ENCODE peak calls at places on chromosomes 16 and 17, in four cellular contexts. One of them, this sample, is unnamed. For H3K36me3, the result is how much of the 10 kb centered on the place peaks cover.

GRCh38 chr16:792221-792995 is 4.0 kb downstream of the CHTF18 start:
- DNase-seq in GM23248: no peak
- DNase-seq in breast epithelium: no peak
- DNase-seq in left ventricle myocardium inferior: no peak
- DNase-seq in this sample: no peak

GRCh38 chr16:138049-138417 is 440 bp downstream of the NPRL3 start:
- DNase-seq in GM23248: peak
- DNase-seq in breast epithelium: no peak
- DNase-seq in left ventricle myocardium inferior: no peak
- DNase-seq in this sample: peak

GRCh38 chr16:77805403-77805802 is 17.0 kb downstream of the VAT1L start:
- DNase-seq in breast epithelium: no peak
- DNase-seq in left ventricle myocardium inferior: peak
- DNase-seq in GM23248: no peak
- DNase-seq in this sample: no peak

GRCh38 chr16:471353-472198 is 46.1 kb downstream of the RAB11FIP3 start:
- DNase-seq in GM23248: peak
- DNase-seq in left ventricle myocardium inferior: peak
- DNase-seq in breast epithelium: no peak
- DNase-seq in this sample: peak

GRCh38 chr17:73156166-73156840 is 8.5 kb upstream of the SSTR2 start:
- DNase-seq in GM23248: peak
- DNase-seq in breast epithelium: peak
- DNase-seq in left ventricle myocardium inferior: peak
- DNase-seq in this sample: peak

GRCh38 chr16:89712476-89712805 is 8.3 kb downstream of the VPS9D1 start:
- DNase-seq in breast epithelium: no peak
- DNase-seq in GM23248: peak
- DNase-seq in left ventricle myocardium inferior: no peak
- DNase-seq in this sample: no peak

GRCh38 chr16:72467157-72467759 is 295.3 kb upstream of the PMFBP1 start:
- DNase-seq in breast epithelium: no peak
- DNase-seq in left ventricle myocardium inferior: no peak
- DNase-seq in GM23248: peak
- DNase-seq in this sample: peak

GRCh38 chr16:66695474-66695934 is 1.0 kb downstream of the CMTM4 start:
- DNase-seq in GM23248: no peak
- DNase-seq in breast epithelium: no peak
- DNase-seq in left ventricle myocardium inferior: no peak
- DNase-seq in this sample: no peak

GRCh38 chr17:80023261-80024205 is 12.1 kb downstream of the TBC1D16 start:
- DNase-seq in GM23248: peak
- DNase-seq in left ventricle myocardium inferior: no peak
- DNase-seq in breast epithelium: no peak
- DNase-seq in this sample: peak

GRCh38 chr17:74442670-74443515 is 11.0 kb downstream of the GPRC5C start:
- DNase-seq in breast epithelium: peak
- DNase-seq in left ventricle myocardium inferior: peak
- DNase-seq in GM23248: peak
- DNase-seq in this sample: peak

GRCh38 chr16:5490499-5490898 is 392.9 kb upstream of the EEF2KMT start:
- DNase-seq in breast epithelium: no peak
- DNase-seq in GM23248: peak
- DNase-seq in left ventricle myocardium inferior: no peak
- DNase-seq in this sample: peak

GRCh38 chr17:42422412-42422957 is 571 bp downstream of the CAVIN1 start:
- DNase-seq in breast epithelium: peak
- DNase-seq in left ventricle myocardium inferior: no peak
- DNase-seq in GM23248: peak
- DNase-seq in this sample: peak

GRCh38 chr17:69523252-69523861 is 108.9 kb downstream of the MAP2K6 start:
- DNase-seq in breast epithelium: no peak
- DNase-seq in left ventricle myocardium inferior: no peak
- DNase-seq in GM23248: peak
- DNase-seq in this sample: peak

GRCh38 chr17:66686601-66687000 is 148.3 kb upstream of the CACNG5 start:
- DNase-seq in left ventricle myocardium inferior: no peak
- DNase-seq in breast epithelium: no peak
- DNase-seq in GM23248: no peak
- DNase-seq in this sample: no peak

GRCh38 chr16:50265260-50265659 is 1.1 kb upstream of the ADCY7 start:
- DNase-seq in left ventricle myocardium inferior: no peak
- DNase-seq in breast epithelium: no peak
- DNase-seq in GM23248: peak
- DNase-seq in this sample: peak

GRCh38 chr17:11182430-11182829 is 58.6 kb upstream of the SHISA6 start:
- DNase-seq in breast epithelium: no peak
- DNase-seq in left ventricle myocardium inferior: no peak
- DNase-seq in GM23248: no peak
- DNase-seq in this sample: no peak

GRCh38 chr17:12070561-12070960 is 49.9 kb downstream of the MAP2K4 start:
- DNase-seq in left ventricle myocardium inferior: no peak
- DNase-seq in breast epithelium: no peak
- DNase-seq in GM23248: peak
- DNase-seq in this sample: no peak

GRCh38 chr17:48483004-48483403 is 47.8 kb downstream of the HOXB1 start:
- DNase-seq in breast epithelium: no peak
- DNase-seq in GM23248: peak
- DNase-seq in left ventricle myocardium inferior: no peak
- DNase-seq in this sample: no peak

GRCh38 chr17:1362964-1363363 is 37.1 kb downstream of the YWHAE start:
- DNase-seq in breast epithelium: no peak
- DNase-seq in GM23248: peak
- DNase-seq in left ventricle myocardium inferior: no peak
- DNase-seq in this sample: no peak

GRCh38 chr16:50210266-50211038 is 55.9 kb upstream of the ADCY7 start:
- DNase-seq in GM23248: peak
- DNase-seq in breast epithelium: peak
- DNase-seq in left ventricle myocardium inferior: peak
- DNase-seq in this sample: peak

GRCh38 chr16:17431904-17432625 is 38.7 kb downstream of the XYLT1 start:
- DNase-seq in left ventricle myocardium inferior: no peak
- DNase-seq in breast epithelium: no peak
- DNase-seq in GM23248: peak
- DNase-seq in this sample: no peak

GRCh38 chr16:2937170-2937569 is 25.4 kb downstream of the FLYWCH1 start:
- DNase-seq in left ventricle myocardium inferior: no peak
- DNase-seq in breast epithelium: no peak
- DNase-seq in GM23248: no peak
- DNase-seq in this sample: peak

GRCh38 chr16:29809850-29810698 is 1.9 kb upstream of the PRRT2 start:
- DNase-seq in GM23248: peak
- DNase-seq in left ventricle myocardium inferior: no peak
- DNase-seq in breast epithelium: no peak
- DNase-seq in this sample: peak

GRCh38 chr16:71287903-71288302 is 1.3 kb downstream of the CMTR2 start:
- DNase-seq in GM23248: peak
- DNase-seq in left ventricle myocardium inferior: no peak
- DNase-seq in breast epithelium: no peak
- DNase-seq in this sample: no peak

GRCh38 chr16:31061813-31062440 is 12.1 kb downstream of the ZNF668 start:
- DNase-seq in breast epithelium: no peak
- DNase-seq in left ventricle myocardium inferior: no peak
- DNase-seq in GM23248: no peak
- DNase-seq in this sample: peak

GRCh38 chr17:68771867-68772515 is 170.8 kb upstream of the FAM20A start:
- DNase-seq in left ventricle myocardium inferior: no peak
- DNase-seq in GM23248: peak
- DNase-seq in breast epithelium: no peak
- DNase-seq in this sample: peak

DNA sequence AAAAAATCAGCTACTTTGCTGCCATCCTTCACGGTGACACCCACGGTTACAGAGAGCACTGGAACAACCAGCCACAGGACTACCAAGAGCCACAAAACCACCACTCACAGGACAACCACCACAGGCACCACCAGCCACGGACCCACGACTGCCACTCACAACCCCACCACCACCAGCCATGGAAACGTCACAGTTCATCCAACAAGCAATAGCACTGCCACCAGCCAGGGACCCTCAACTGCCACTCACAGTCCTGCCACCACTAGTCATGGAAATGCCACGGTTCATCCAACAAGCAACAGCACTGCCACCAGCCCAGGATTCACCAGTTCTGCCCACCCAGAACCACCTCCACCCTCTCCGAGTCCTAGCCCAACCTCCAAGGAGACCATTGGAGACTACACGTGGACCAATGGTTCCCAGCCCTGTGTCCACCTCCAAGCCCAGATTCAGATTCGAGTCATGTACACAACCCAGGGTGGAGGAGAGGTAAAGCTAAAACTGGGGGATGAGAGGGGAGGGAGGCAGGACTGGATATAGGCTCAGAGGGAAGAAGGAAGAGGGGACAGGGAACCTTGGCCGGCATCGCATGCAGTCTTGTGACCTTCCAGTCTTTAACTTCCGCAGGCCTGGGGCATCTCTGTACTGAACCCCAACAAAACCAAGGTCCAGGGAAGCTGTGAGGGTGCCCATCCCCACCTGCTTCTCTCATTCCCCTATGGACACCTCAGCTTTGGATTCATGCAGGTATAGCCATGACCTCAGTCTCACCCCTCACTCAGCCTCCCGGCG is 597 bp downstream of the CD68 start:
- DNase-seq in left ventricle myocardium inferior: no peak
- DNase-seq in GM23248: no peak
- DNase-seq in breast epithelium: no peak
- DNase-seq in this sample: peak
- H3K4me3 ChIP-seq in left ventricle myocardium inferior: peak
- H3K4me3 ChIP-seq in GM23248: peak
- H3K4me3 ChIP-seq in breast epithelium: peak
- H3K4me3 ChIP-seq in this sample: no peak

GRCh38 chr17:37177234-37177633 is 198.6 kb upstream of the C17orf78 start:
- DNase-seq in breast epithelium: no peak
- DNase-seq in GM23248: no peak
- DNase-seq in left ventricle myocardium inferior: no peak
- DNase-seq in this sample: no peak

GRCh38 chr17:37179893-37180292 is 195.9 kb upstream of the C17orf78 start:
- DNase-seq in breast epithelium: no peak
- DNase-seq in left ventricle myocardium inferior: no peak
- DNase-seq in GM23248: peak
- DNase-seq in this sample: no peak

GRCh38 chr17:37180371-37180770 is 195.4 kb upstream of the C17orf78 start:
- DNase-seq in GM23248: no peak
- DNase-seq in left ventricle myocardium inferior: no peak
- DNase-seq in breast epithelium: no peak
- DNase-seq in this sample: no peak

GRCh38 chr17:37170881-37171460 is 204.8 kb upstream of the C17orf78 start:
- DNase-seq in left ventricle myocardium inferior: no peak
- DNase-seq in GM23248: no peak
- DNase-seq in breast epithelium: no peak
- DNase-seq in this sample: peak

DNA sequence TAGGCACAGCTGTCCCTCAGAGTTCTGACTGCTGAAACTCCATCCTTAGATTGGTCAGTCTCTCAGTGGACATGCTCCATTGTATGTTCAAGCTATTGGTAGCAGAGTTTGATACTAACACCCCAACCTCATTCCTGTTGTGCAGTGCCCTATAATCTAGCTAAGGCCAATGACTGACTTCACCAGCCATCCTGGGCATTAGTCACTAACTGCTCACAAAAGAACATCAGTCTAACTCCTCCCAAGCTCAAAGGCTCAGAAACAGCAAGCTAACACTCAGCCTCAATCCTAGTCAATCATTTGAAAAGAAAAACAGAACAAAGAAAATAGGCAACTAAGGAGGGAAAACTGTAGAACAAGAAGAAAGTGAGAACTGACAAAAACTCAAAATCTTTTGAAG is 199.1 kb upstream of the C17orf78 start:
- DNase-seq in left ventricle myocardium inferior: no peak
- DNase-seq in GM23248: peak
- DNase-seq in breast epithelium: no peak
- DNase-seq in this sample: no peak
- H3K36me3 ChIP-seq in left ventricle myocardium inferior: half or more
- H3K36me3 ChIP-seq in GM23248: under half
- H3K36me3 ChIP-seq in breast epithelium: under half
- H3K36me3 ChIP-seq in this sample: under half

GRCh38 chr16:14309001-14309886 is 238.1 kb downstream of the MRTFB start:
- DNase-seq in breast epithelium: peak
- DNase-seq in left ventricle myocardium inferior: no peak
- DNase-seq in GM23248: peak
- DNase-seq in this sample: peak

GRCh38 chr16:14306485-14307058 is 235.5 kb downstream of the MRTFB start:
- DNase-seq in breast epithelium: no peak
- DNase-seq in GM23248: no peak
- DNase-seq in left ventricle myocardium inferior: no peak
- DNase-seq in this sample: no peak

GRCh38 chr16:14308357-14308723 is 237.2 kb downstream of the MRTFB start:
- DNase-seq in left ventricle myocardium inferior: no peak
- DNase-seq in GM23248: peak
- DNase-seq in breast epithelium: no peak
- DNase-seq in this sample: no peak

GRCh38 chr16:14307059-14307531 is 236.0 kb downstream of the MRTFB start:
- DNase-seq in left ventricle myocardium inferior: no peak
- DNase-seq in breast epithelium: no peak
- DNase-seq in GM23248: peak
- DNase-seq in this sample: peak

DNA sequence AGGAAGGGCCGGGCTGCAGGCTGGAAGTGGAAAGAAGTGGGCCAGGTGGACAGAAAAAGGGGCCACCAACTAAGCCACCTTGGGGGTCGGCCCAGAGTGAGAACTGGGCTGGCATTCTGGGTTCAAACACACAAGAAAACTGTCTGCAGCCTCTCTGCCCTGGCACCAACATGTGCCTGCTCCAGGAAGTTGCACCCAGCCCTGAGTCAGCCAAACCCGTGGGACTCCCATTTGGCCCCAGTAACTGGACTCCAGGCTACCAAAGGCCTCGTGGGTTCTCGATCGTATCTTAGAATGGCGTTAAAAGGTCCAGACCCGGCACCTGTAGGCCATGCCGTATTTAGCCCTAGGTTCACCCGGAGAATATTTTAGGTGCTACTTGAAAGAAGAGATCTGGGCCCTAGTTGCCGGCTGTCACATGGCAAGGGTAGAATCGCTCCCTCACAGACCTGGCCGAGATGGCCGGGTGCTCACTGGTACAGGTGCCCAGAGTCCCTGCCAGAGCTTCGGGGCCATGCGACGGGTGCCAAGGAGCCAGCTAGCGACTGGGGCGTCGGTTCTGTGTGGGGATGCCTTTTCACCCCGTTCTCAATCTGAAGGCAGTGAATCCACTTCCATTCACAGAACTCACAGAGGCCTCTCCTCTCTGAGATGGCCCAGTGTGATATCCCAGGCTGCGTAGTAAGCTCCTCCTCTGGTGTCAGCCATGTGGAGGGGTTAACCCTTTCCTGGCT is 236.7 kb downstream of the MRTFB start:
- DNase-seq in left ventricle myocardium inferior: peak
- DNase-seq in GM23248: peak
- DNase-seq in breast epithelium: no peak
- DNase-seq in this sample: no peak
- H3K4me3 ChIP-seq in left ventricle myocardium inferior: peak
- H3K4me3 ChIP-seq in GM23248: peak
- H3K4me3 ChIP-seq in breast epithelium: no peak
- H3K4me3 ChIP-seq in this sample: no peak

DNA sequence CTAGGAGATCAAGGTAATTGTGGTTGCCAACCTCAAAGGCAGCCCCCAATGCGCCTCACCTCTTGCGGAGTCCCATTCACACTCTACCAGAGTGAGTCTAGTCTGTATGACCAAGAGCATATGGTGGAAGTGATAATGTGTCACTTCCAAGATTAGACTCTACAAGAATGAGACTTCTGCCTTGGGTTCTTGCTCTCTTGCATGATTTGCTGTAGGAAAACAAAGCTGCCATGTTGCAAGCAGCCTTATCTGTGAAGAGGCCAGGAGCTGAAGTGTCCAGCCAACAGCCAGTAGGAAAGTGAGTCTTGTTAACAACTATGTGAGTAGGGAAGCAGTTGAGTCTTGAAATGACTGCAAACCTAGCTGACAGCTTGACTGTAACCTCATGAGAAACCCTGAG is 3.4 kb downstream of the TERF2 start:
- DNase-seq in GM23248: no peak
- DNase-seq in left ventricle myocardium inferior: no peak
- DNase-seq in breast epithelium: no peak
- DNase-seq in this sample: no peak
- H3K36me3 ChIP-seq in GM23248: under half
- H3K36me3 ChIP-seq in left ventricle myocardium inferior: half or more
- H3K36me3 ChIP-seq in breast epithelium: under half
- H3K36me3 ChIP-seq in this sample: under half